ENCODE peak calls at places on chromosomes 7 and 10, in eight cellular contexts. One of them, this sample, is unnamed.

GRCh38 chr10:126315471-126316177 is 72.7 kb downstream of the ADAM12 start:
- DNase-seq in heart left ventricle: no peak
- DNase-seq in fibroblast of mammary gland: peak
- DNase-seq in AG10803: peak
- DNase-seq in kidney: no peak
- DNase-seq in lower lobe of right lung: no peak
- DNase-seq in left ventricle myocardium inferior: no peak
- DNase-seq in ovary: no peak
- DNase-seq in this sample: no peak

GRCh38 chr10:125348536-125348935 is 188.2 kb upstream of the CTBP2 start:
- DNase-seq in left ventricle myocardium inferior: no peak
- DNase-seq in kidney: no peak
- DNase-seq in heart left ventricle: no peak
- DNase-seq in ovary: no peak
- DNase-seq in fibroblast of mammary gland: no peak
- DNase-seq in AG10803: no peak
- DNase-seq in lower lobe of right lung: no peak
- DNase-seq in this sample: no peak

GRCh38 chr10:43225787-43226153 is 41.1 kb downstream of the RASGEF1A start:
- DNase-seq in lower lobe of right lung: peak
- DNase-seq in kidney: peak
- DNase-seq in fibroblast of mammary gland: no peak
- DNase-seq in heart left ventricle: peak
- DNase-seq in left ventricle myocardium inferior: peak
- DNase-seq in AG10803: no peak
- DNase-seq in ovary: peak
- DNase-seq in this sample: peak

GRCh38 chr10:50937230-50937907 is 51.9 kb upstream of the A1CF start:
- DNase-seq in ovary: no peak
- DNase-seq in fibroblast of mammary gland: peak
- DNase-seq in kidney: no peak
- DNase-seq in heart left ventricle: no peak
- DNase-seq in lower lobe of right lung: no peak
- DNase-seq in left ventricle myocardium inferior: no peak
- DNase-seq in AG10803: peak
- DNase-seq in this sample: no peak

GRCh38 chr7:86964973-86965726 is 94.3 kb downstream of the ELAPOR2 start:
- DNase-seq in ovary: no peak
- DNase-seq in kidney: no peak
- DNase-seq in heart left ventricle: no peak
- DNase-seq in left ventricle myocardium inferior: no peak
- DNase-seq in lower lobe of right lung: no peak
- DNase-seq in AG10803: no peak
- DNase-seq in fibroblast of mammary gland: no peak
- DNase-seq in this sample: no peak

GRCh38 chr10:61837748-61838055 is 63.8 kb upstream of the ARID5B start:
- DNase-seq in left ventricle myocardium inferior: no peak
- DNase-seq in fibroblast of mammary gland: no peak
- DNase-seq in kidney: no peak
- DNase-seq in heart left ventricle: no peak
- DNase-seq in ovary: no peak
- DNase-seq in AG10803: no peak
- DNase-seq in lower lobe of right lung: no peak
- DNase-seq in this sample: no peak

GRCh38 chr10:70528726-70529362 is 50.3 kb downstream of the PALD1 start:
- DNase-seq in lower lobe of right lung: no peak
- DNase-seq in heart left ventricle: no peak
- DNase-seq in kidney: no peak
- DNase-seq in left ventricle myocardium inferior: no peak
- DNase-seq in AG10803: peak
- DNase-seq in fibroblast of mammary gland: peak
- DNase-seq in ovary: no peak
- DNase-seq in this sample: no peak

GRCh38 chr10:29630205-29631048 is 4.3 kb downstream of the SVIL start:
- DNase-seq in left ventricle myocardium inferior: no peak
- DNase-seq in AG10803: no peak
- DNase-seq in ovary: no peak
- DNase-seq in lower lobe of right lung: no peak
- DNase-seq in kidney: no peak
- DNase-seq in fibroblast of mammary gland: no peak
- DNase-seq in heart left ventricle: no peak
- DNase-seq in this sample: no peak

GRCh38 chr7:107464666-107465065 is 5.2 kb upstream of the GPR22 start:
- DNase-seq in left ventricle myocardium inferior: no peak
- DNase-seq in ovary: no peak
- DNase-seq in heart left ventricle: no peak
- DNase-seq in lower lobe of right lung: no peak
- DNase-seq in kidney: no peak
- DNase-seq in AG10803: no peak
- DNase-seq in fibroblast of mammary gland: no peak
- DNase-seq in this sample: no peak

GRCh38 chr10:71493741-71494140 is 97.0 kb downstream of the CDH23 start:
- DNase-seq in kidney: no peak
- DNase-seq in lower lobe of right lung: no peak
- DNase-seq in fibroblast of mammary gland: no peak
- DNase-seq in AG10803: no peak
- DNase-seq in ovary: no peak
- DNase-seq in heart left ventricle: no peak
- DNase-seq in left ventricle myocardium inferior: no peak
- DNase-seq in this sample: no peak

GRCh38 chr10:49631975-49632374 is 18.1 kb downstream of the CHAT start:
- DNase-seq in left ventricle myocardium inferior: no peak
- DNase-seq in kidney: no peak
- DNase-seq in AG10803: no peak
- DNase-seq in ovary: peak
- DNase-seq in heart left ventricle: no peak
- DNase-seq in fibroblast of mammary gland: no peak
- DNase-seq in lower lobe of right lung: peak
- DNase-seq in this sample: no peak

GRCh38 chr7:90945104-90945752 is 319.0 kb upstream of the FZD1 start:
- DNase-seq in lower lobe of right lung: no peak
- DNase-seq in heart left ventricle: peak
- DNase-seq in ovary: no peak
- DNase-seq in kidney: no peak
- DNase-seq in fibroblast of mammary gland: peak
- DNase-seq in left ventricle myocardium inferior: no peak
- DNase-seq in AG10803: peak
- DNase-seq in this sample: no peak

GRCh38 chr7:135183478-135183877 is 13.0 kb upstream of the CYREN start:
- DNase-seq in left ventricle myocardium inferior: no peak
- DNase-seq in ovary: no peak
- DNase-seq in heart left ventricle: no peak
- DNase-seq in lower lobe of right lung: no peak
- DNase-seq in AG10803: no peak
- DNase-seq in kidney: no peak
- DNase-seq in fibroblast of mammary gland: no peak
- DNase-seq in this sample: no peak

GRCh38 chr10:108052981-108053380 is 888.5 kb upstream of the SORCS1 start:
- DNase-seq in heart left ventricle: no peak
- DNase-seq in left ventricle myocardium inferior: no peak
- DNase-seq in AG10803: peak
- DNase-seq in ovary: no peak
- DNase-seq in fibroblast of mammary gland: peak
- DNase-seq in lower lobe of right lung: no peak
- DNase-seq in kidney: no peak
- DNase-seq in this sample: no peak

GRCh38 chr10:101974091-101974799 is 81.7 kb downstream of the ARMH3 start:
- DNase-seq in heart left ventricle: no peak
- DNase-seq in AG10803: peak
- DNase-seq in ovary: no peak
- DNase-seq in kidney: no peak
- DNase-seq in left ventricle myocardium inferior: no peak
- DNase-seq in lower lobe of right lung: no peak
- DNase-seq in fibroblast of mammary gland: no peak
- DNase-seq in this sample: no peak

GRCh38 chr10:48737866-48738265 is 53.2 kb downstream of the WDFY4 start:
- DNase-seq in ovary: no peak
- DNase-seq in left ventricle myocardium inferior: no peak
- DNase-seq in lower lobe of right lung: no peak
- DNase-seq in AG10803: no peak
- DNase-seq in heart left ventricle: no peak
- DNase-seq in kidney: no peak
- DNase-seq in fibroblast of mammary gland: no peak
- DNase-seq in this sample: no peak

GRCh38 chr7:139106959-139107358 is 2.6 kb downstream of the ZC3HAV1 start:
- DNase-seq in AG10803: no peak
- DNase-seq in fibroblast of mammary gland: no peak
- DNase-seq in heart left ventricle: no peak
- DNase-seq in left ventricle myocardium inferior: no peak
- DNase-seq in lower lobe of right lung: no peak
- DNase-seq in ovary: no peak
- DNase-seq in kidney: no peak
- DNase-seq in this sample: no peak

GRCh38 chr7:139109983-139110411 is 477 bp upstream of the ZC3HAV1 start:
- DNase-seq in fibroblast of mammary gland: no peak
- DNase-seq in ovary: no peak
- DNase-seq in kidney: no peak
- DNase-seq in lower lobe of right lung: no peak
- DNase-seq in AG10803: no peak
- DNase-seq in left ventricle myocardium inferior: no peak
- DNase-seq in heart left ventricle: no peak
- DNase-seq in this sample: no peak

GRCh38 chr7:139111147-139111546 is 1.6 kb upstream of the ZC3HAV1 start:
- DNase-seq in left ventricle myocardium inferior: no peak
- DNase-seq in heart left ventricle: no peak
- DNase-seq in lower lobe of right lung: no peak
- DNase-seq in fibroblast of mammary gland: no peak
- DNase-seq in ovary: no peak
- DNase-seq in kidney: no peak
- DNase-seq in AG10803: no peak
- DNase-seq in this sample: no peak

GRCh38 chr7:139108256-139109187 is 998 bp downstream of the ZC3HAV1 start:
- DNase-seq in lower lobe of right lung: peak
- DNase-seq in kidney: peak
- DNase-seq in AG10803: peak
- DNase-seq in heart left ventricle: peak
- DNase-seq in ovary: peak
- DNase-seq in fibroblast of mammary gland: peak
- DNase-seq in left ventricle myocardium inferior: peak
- DNase-seq in this sample: peak

GRCh38 chr7:139109188-139109982 is at the start of gene ZC3HAV1:
- DNase-seq in AG10803: peak
- DNase-seq in heart left ventricle: peak
- DNase-seq in fibroblast of mammary gland: peak
- DNase-seq in kidney: peak
- DNase-seq in ovary: peak
- DNase-seq in left ventricle myocardium inferior: peak
- DNase-seq in lower lobe of right lung: peak
- DNase-seq in this sample: peak
- TF ChIP-seq CTCF in AG10803: no peak
- TF ChIP-seq CTCF in heart left ventricle: no peak
- TF ChIP-seq CTCF in fibroblast of mammary gland: no peak
- TF ChIP-seq CTCF in kidney: no peak
- TF ChIP-seq CTCF in ovary: no peak
- TF ChIP-seq CTCF in left ventricle myocardium inferior: peak
- TF ChIP-seq CTCF in lower lobe of right lung: no peak
- TF ChIP-seq CTCF in this sample: no peak

DNA sequence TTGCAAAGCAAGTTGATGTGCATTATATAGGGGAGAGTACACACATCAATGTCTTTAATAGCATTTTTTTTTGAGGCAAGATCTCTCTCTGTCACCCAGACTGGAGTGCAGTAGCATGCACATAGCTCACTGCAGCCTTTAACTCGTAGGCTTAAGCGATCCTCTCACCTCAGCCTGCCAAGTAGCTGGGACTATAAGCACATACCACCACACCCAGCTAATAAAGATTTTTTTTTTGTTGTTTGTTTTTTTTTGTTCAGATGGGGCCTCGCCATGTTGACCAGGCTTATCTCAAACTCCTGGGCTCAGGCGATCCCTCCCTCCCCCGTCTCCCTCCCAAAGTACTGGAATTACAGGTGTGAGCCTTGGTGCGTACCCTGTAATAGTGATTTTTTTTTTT is 1.5 kb downstream of the UMAD1 start:
- DNase-seq in ovary: no peak
- DNase-seq in fibroblast of mammary gland: no peak
- DNase-seq in left ventricle myocardium inferior: no peak
- DNase-seq in lower lobe of right lung: no peak
- DNase-seq in AG10803: no peak
- DNase-seq in heart left ventricle: no peak
- DNase-seq in kidney: no peak
- DNase-seq in this sample: no peak
- H3K4me3 ChIP-seq in ovary: no peak
- H3K4me3 ChIP-seq in fibroblast of mammary gland: no peak
- H3K4me3 ChIP-seq in left ventricle myocardium inferior: peak
- H3K4me3 ChIP-seq in lower lobe of right lung: peak
- H3K4me3 ChIP-seq in AG10803: no peak
- H3K4me3 ChIP-seq in heart left ventricle: no peak
- H3K4me3 ChIP-seq in kidney: peak
- H3K4me3 ChIP-seq in this sample: peak

GRCh38 chr7:99531354-99531765 is 20.6 kb downstream of the FAM200A start:
- DNase-seq in heart left ventricle: no peak
- DNase-seq in AG10803: no peak
- DNase-seq in kidney: peak
- DNase-seq in lower lobe of right lung: no peak
- DNase-seq in fibroblast of mammary gland: peak
- DNase-seq in ovary: peak
- DNase-seq in left ventricle myocardium inferior: no peak
- DNase-seq in this sample: no peak

GRCh38 chr7:99521399-99521798 is 16.9 kb downstream of the ZKSCAN5 start:
- DNase-seq in kidney: no peak
- DNase-seq in ovary: no peak
- DNase-seq in lower lobe of right lung: no peak
- DNase-seq in heart left ventricle: no peak
- DNase-seq in AG10803: no peak
- DNase-seq in left ventricle myocardium inferior: no peak
- DNase-seq in fibroblast of mammary gland: no peak
- DNase-seq in this sample: no peak

DNA sequence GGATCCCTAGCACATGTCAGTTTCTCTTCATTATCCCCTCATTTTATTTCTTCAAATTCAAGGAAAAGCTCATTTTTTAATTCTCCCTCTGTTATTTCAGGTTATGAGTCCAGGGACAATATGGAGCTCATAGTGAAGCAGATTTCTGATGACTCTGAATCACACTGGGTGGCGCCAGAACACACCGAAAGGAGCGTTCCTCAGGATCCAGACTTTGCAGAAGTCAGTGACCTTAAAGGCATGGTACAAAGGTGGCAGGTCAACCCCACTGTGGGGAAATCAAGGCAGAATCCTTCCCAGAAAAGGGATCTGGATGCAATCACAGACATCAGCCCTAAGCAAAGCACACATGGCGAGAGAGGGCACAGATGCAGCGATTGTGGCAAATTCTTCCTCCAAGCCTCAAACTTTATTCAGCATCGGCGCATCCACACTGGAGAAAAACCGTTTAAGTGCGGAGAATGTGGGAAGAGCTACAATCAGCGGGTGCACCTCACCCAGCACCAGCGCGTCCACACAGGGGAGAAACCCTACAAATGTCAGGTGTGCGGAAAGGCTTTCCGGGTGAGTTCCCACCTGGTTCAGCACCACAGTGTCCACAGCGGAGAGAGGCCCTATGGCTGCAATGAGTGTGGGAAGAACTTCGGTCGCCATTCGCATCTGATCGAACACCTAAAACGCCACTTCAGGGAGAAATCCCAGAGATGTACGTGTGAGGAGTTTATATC is 21.4 kb downstream of the ZKSCAN5 start:
- DNase-seq in ovary: peak
- DNase-seq in heart left ventricle: no peak
- DNase-seq in lower lobe of right lung: no peak
- DNase-seq in kidney: peak
- DNase-seq in left ventricle myocardium inferior: no peak
- DNase-seq in AG10803: no peak
- DNase-seq in fibroblast of mammary gland: peak
- DNase-seq in this sample: no peak
- TF ChIP-seq CTCF in ovary: no peak
- TF ChIP-seq CTCF in heart left ventricle: no peak
- TF ChIP-seq CTCF in lower lobe of right lung: no peak
- TF ChIP-seq CTCF in kidney: no peak
- TF ChIP-seq CTCF in left ventricle myocardium inferior: no peak
- TF ChIP-seq CTCF in AG10803: peak
- TF ChIP-seq CTCF in fibroblast of mammary gland: peak
- TF ChIP-seq CTCF in this sample: no peak

GRCh38 chr10:123136221-123136805 is 543 bp downstream of the HMX3 start:
- DNase-seq in ovary: no peak
- DNase-seq in kidney: no peak
- DNase-seq in heart left ventricle: no peak
- DNase-seq in fibroblast of mammary gland: no peak
- DNase-seq in AG10803: no peak
- DNase-seq in lower lobe of right lung: no peak
- DNase-seq in left ventricle myocardium inferior: no peak
- DNase-seq in this sample: no peak
- H3K4me3 ChIP-seq in ovary: no peak
- H3K4me3 ChIP-seq in kidney: no peak
- H3K4me3 ChIP-seq in heart left ventricle: peak
- H3K4me3 ChIP-seq in fibroblast of mammary gland: no peak
- H3K4me3 ChIP-seq in AG10803: no peak
- H3K4me3 ChIP-seq in lower lobe of right lung: peak
- H3K4me3 ChIP-seq in left ventricle myocardium inferior: peak
- H3K4me3 ChIP-seq in this sample: peak